ENCODE peak calls at places on chromosomes 2 and 18, in seven cellular contexts. R is fibroblast of the aortic adventitia, B is prostate gland, P is AG04450, C is adrenal gland, I is upper lobe of right lung, G is OCI-LY7. Z is an unnamed sample.
A peak's percentile ranks its signal among the peaks of the same experiment; 100 is the strongest.

GRCh38 chr2:96697476-96697875 is 42.4 kb downstream of the LMAN2L start:
- DNase-seq in R (no peak), B (no peak), P (no peak), C (no peak), I (no peak), G (no peak), Z (no peak)

GRCh38 chr2:241799522-241800197 is 9.3 kb upstream of the NEU4 start:
- DNase-seq in R (no peak), B (no peak), P (no peak), C (peak; percentile 11), I (no peak), G (no peak), Z (no peak)

GRCh38 chr2:105239924-105240323 is 1.6 kb upstream of the GPR45 start:
- DNase-seq in R (peak; percentile 86), B (no peak), P (peak; percentile 73), C (no peak), I (no peak), G (no peak), Z (peak; percentile 88)

GRCh38 chr18:51077217-51077616 is 47.2 kb downstream of the SMAD4 start:
- DNase-seq in R (no peak), B (no peak), P (no peak), C (no peak), I (no peak), G (no peak), Z (peak; percentile 64)

GRCh38 chr2:55019547-55020258 is 30.5 kb downstream of the RTN4 start:
- DNase-seq in R (no peak), B (no peak), P (no peak), C (no peak), I (no peak), G (peak; percentile 54), Z (no peak)

GRCh38 chr18:36744261-36744876 is 84.4 kb downstream of the TPGS2 start:
- DNase-seq in R (peak; percentile 15), B (no peak), P (peak; percentile 27), C (no peak), I (no peak), G (no peak), Z (peak; percentile 39)

GRCh38 chr2:71783215-71783614 is 329.9 kb downstream of the DYSF start:
- DNase-seq in R (peak; percentile 14), B (no peak), P (peak; percentile 33), C (no peak), I (no peak), G (no peak), Z (no peak)

GRCh38 chr2:61951876-61952275 is 46.4 kb downstream of the COMMD1 start:
- DNase-seq in R (no peak), B (no peak), P (no peak), C (no peak), I (no peak), G (no peak), Z (no peak)

GRCh38 chr2:84885111-84885510 is 4.2 kb upstream of the TRABD2A start:
- DNase-seq in R (no peak), B (no peak), P (no peak), C (no peak), I (no peak), G (no peak), Z (no peak)

GRCh38 chr18:77062518-77063003 is 70.0 kb downstream of the MBP start:
- DNase-seq in R (peak; percentile 62), B (no peak), P (peak; percentile 21), C (no peak), I (no peak), G (peak; percentile 77), Z (no peak)

GRCh38 chr18:31943895-31944816 is 1.2 kb upstream of the TRAPPC8 start:
- DNase-seq in R (no peak), B (no peak), P (no peak), C (no peak), I (no peak), G (no peak), Z (no peak)

GRCh38 chr2:229081411-229081810 is 189.7 kb downstream of the PID1 start:
- DNase-seq in R (peak; percentile 4), B (no peak), P (no peak), C (no peak), I (no peak), G (no peak), Z (no peak)

GRCh38 chr2:58918138-58918537 is 677.0 kb upstream of the FANCL start:
- DNase-seq in R (peak; percentile 15), B (no peak), P (peak; percentile 26), C (no peak), I (no peak), G (no peak), Z (no peak)

GRCh38 chr2:146721486-146721885 is 1123.3 kb upstream of the ACVR2A start:
- DNase-seq in R (no peak), B (peak; percentile 15), P (no peak), C (no peak), I (no peak), G (no peak), Z (no peak)

GRCh38 chr18:67476585-67476984 is 39.9 kb downstream of the DSEL start:
- DNase-seq in R (no peak), B (no peak), P (no peak), C (no peak), I (no peak), G (no peak), Z (no peak)

GRCh38 chr2:128803222-128803621 is 484.6 kb upstream of the HS6ST1 start:
- DNase-seq in R (no peak), B (no peak), P (no peak), C (no peak), I (no peak), G (no peak), Z (no peak)

GRCh38 chr2:190137561-190137960 is 75.0 kb upstream of the MSTN start:
- DNase-seq in R (peak; percentile 71), B (no peak), P (no peak), C (no peak), I (no peak), G (no peak), Z (no peak)

GRCh38 chr2:150169230-150169629 is 318.2 kb downstream of the RND3 start:
- DNase-seq in R (peak; percentile 93), B (no peak), P (no peak), C (no peak), I (no peak), G (no peak), Z (no peak)

GRCh38 chr18:28713026-28713425 is 536.1 kb upstream of the CDH2 start:
- DNase-seq in R (no peak), B (no peak), P (no peak), C (no peak), I (no peak), G (no peak), Z (no peak)

GRCh38 chr2:54471221-54471711 is 15.1 kb downstream of the SPTBN1 start:
- DNase-seq in R (peak; percentile 92), B (no peak), P (peak; percentile 23), C (peak; percentile 74), I (no peak), G (peak; percentile 45), Z (no peak)

GRCh38 chr2:239267411-239267941 is 133.3 kb downstream of the HDAC4 start:
- DNase-seq in R (peak; percentile 90), B (peak; percentile 34), P (no peak), C (peak; percentile 62), I (peak; percentile 87), G (peak; percentile 91), Z (peak; percentile 66)
- TF ChIP-seq CTCF in R (peak; percentile 39), B (peak; percentile 47), P (peak; percentile 34), C (peak; percentile 11), I (peak; percentile 49), G (peak; percentile 67), Z (peak; percentile 50)

GRCh38 chr2:138779451-138780440 is at the start of gene NXPH2:
- DNase-seq in R (no peak), B (no peak), P (no peak), C (no peak), I (no peak), G (no peak), Z (no peak)
- H3K4me3 ChIP-seq in R (peak within 1 kb of the TSS; percentile 28), B (peak within 1 kb of the TSS; percentile 19), P (no peak within 1 kb of the TSS), C (no peak within 1 kb of the TSS), I (peak within 1 kb of the TSS; percentile 8), G (no peak within 1 kb of the TSS), Z (no peak within 1 kb of the TSS)

DNA sequence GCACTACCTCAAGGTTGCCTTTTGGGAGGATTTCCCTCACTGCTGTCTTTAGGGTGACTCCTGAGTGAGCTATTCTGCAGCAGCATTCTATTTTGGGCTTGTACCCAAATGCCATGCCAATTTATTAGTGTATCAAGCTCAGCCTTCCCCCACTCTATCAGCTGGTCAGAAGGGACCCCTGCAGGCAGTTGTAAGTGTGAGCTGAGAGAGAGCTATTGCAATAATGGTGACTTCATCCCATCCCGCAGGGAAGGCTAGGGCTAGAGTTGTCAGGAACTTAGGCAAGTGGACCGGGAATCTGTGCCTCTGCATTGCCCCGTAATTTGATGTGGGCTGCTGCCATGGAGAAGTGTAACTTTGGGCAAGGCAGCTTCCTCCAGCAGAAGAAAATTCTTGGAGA is 1.8 kb upstream of the CRYGB start:
- DNase-seq in R (no peak), B (no peak), P (no peak), C (no peak), I (no peak), G (no peak), Z (no peak)
- TF ChIP-seq CTCF in R (no peak), B (no peak), P (no peak), C (no peak), I (no peak), G (no peak), Z (no peak)

DNA sequence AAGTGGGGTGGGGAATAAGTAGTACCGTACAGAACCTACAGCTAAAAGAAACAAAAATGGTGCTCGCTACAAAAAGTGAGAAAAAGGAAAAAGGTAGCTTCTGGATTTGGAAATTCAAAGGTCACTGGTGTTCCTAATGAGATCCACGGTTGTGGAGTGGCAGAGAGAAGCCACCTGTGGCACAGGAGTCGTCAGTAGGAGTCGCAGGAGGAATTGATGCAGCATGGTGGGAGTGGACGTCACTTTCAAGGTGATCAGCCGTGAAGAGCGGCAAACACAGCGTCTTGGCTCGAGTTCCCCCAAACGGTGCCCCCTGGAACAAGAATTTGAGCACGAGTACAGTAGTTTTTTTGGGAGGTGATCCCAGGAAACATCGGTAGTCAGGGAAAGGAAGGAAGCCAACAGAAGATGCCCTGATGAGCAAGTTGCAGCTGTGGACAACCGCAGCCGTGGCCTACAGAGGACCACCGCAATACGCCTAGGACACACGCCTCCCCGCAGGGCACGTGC is 1.4 kb upstream of the TTL start:
- DNase-seq in R (no peak), B (no peak), P (no peak), C (no peak), I (no peak), G (no peak), Z (no peak)
- H3K4me3 ChIP-seq in R (peak overlapping the region; percentile 54), B (peak overlapping the region; percentile 60), P (peak overlapping the region; percentile 88), C (peak overlapping the region; percentile 40), I (peak overlapping the region; percentile 67), G (peak overlapping the region; percentile 84), Z (peak overlapping the region; percentile 58)

GRCh38 chr18:46369323-46369722 is 265.1 kb downstream of the HAUS1 start:
- DNase-seq in R (no peak), B (no peak), P (no peak), C (no peak), I (no peak), G (no peak), Z (no peak)
- TF ChIP-seq CTCF in R (no peak), B (no peak), P (peak; percentile 7), C (no peak), I (no peak), G (no peak), Z (no peak)